ENCODE peak calls at places on chromosomes 12 and 14, in four cellular contexts. E is NB4, D is esophagus squamous epithelium, O is HCT116. M is an unnamed sample.
A peak's percentile ranks its signal among the peaks of the same experiment; 100 is the strongest.

GRCh38 chr12:12902036-12902435 is 10.7 kb downstream of the GPRC5A start:
- DNase-seq in E (no peak), D (no peak), O (no peak), M (no peak)

GRCh38 chr14:67413806-67414769 is 2.1 kb upstream of the PLEK2 start:
- DNase-seq in E (peak; percentile 87), D (no peak), O (peak; percentile 88), M (peak; percentile 81)

GRCh38 chr14:94016446-94016976 is 9.6 kb upstream of the OTUB2 start:
- DNase-seq in E (no peak), D (no peak), O (no peak), M (no peak)

GRCh38 chr14:33737446-33737845 is 213.4 kb downstream of the EGLN3 start:
- DNase-seq in E (no peak), D (no peak), O (no peak), M (no peak)

GRCh38 chr14:69917287-69917686 is 38.1 kb downstream of the SMOC1 start:
- DNase-seq in E (no peak), D (no peak), O (no peak), M (no peak)

GRCh38 chr14:94936411-94936892 is 166.5 kb upstream of the GSC start:
- DNase-seq in E (no peak), D (no peak), O (no peak), M (no peak)

GRCh38 chr14:94239416-94239815 is 53.7 kb downstream of the SERPINA10 start:
- DNase-seq in E (no peak), D (no peak), O (no peak), M (no peak)

GRCh38 chr14:21092147-21093011 is 6.1 kb downstream of the ZNF219 start:
- DNase-seq in E (peak; percentile 77), D (no peak), O (peak; percentile 40), M (peak; percentile 71)

GRCh38 chr14:23864252-23864651 is 89.3 kb upstream of the DHRS4 start:
- DNase-seq in E (peak; percentile 6), D (no peak), O (no peak), M (no peak)

GRCh38 chr12:119615518-119616475 is 22.2 kb downstream of the TMEM233 start:
- DNase-seq in E (no peak), D (no peak), O (no peak), M (no peak)

GRCh38 chr12:78156751-78157150 is 326.1 kb downstream of the NAV3 start:
- DNase-seq in E (no peak), D (no peak), O (no peak), M (no peak)

GRCh38 chr14:26594756-26595545 is 2.9 kb downstream of the NOVA1 start:
- DNase-seq in E (no peak), D (no peak), O (no peak), M (no peak)

GRCh38 chr14:51004352-51004800 is 60.1 kb upstream of the PYGL start:
- DNase-seq in E (peak; percentile 56), D (no peak), O (no peak), M (no peak)

GRCh38 chr12:27970981-27971489 is 1.5 kb downstream of the PTHLH start:
- DNase-seq in E (no peak), D (no peak), O (no peak), M (no peak)

GRCh38 chr14:95045836-95046430 is 111.4 kb downstream of the DICER1 start:
- DNase-seq in E (no peak), D (no peak), O (no peak), M (no peak)

GRCh38 chr12:124869011-124869665 is 5.5 kb upstream of the SCARB1 start:
- DNase-seq in E (peak; percentile 94), D (no peak), O (no peak), M (no peak)
- TF ChIP-seq POLR2A in E (peak; percentile 69), D (no peak), O (no peak), M (no peak)

GRCh38 chr12:107093547-107094448 is at the start of gene CRY1:
- DNase-seq in E (peak; percentile 97), D (peak; percentile 59), O (peak; percentile 92), M (peak; percentile 60)

GRCh38 chr12:107091989-107092641 is 1.2 kb downstream of the CRY1 start:
- DNase-seq in E (peak; percentile 86), D (no peak), O (peak; percentile 96), M (peak; percentile 35)

GRCh38 chr12:107096571-107096970 is 3.2 kb upstream of the CRY1 start:
- DNase-seq in E (no peak), D (no peak), O (no peak), M (no peak)

GRCh38 chr12:107091381-107091780 is 2.0 kb downstream of the CRY1 start:
- DNase-seq in E (no peak), D (no peak), O (no peak), M (no peak)

DNA sequence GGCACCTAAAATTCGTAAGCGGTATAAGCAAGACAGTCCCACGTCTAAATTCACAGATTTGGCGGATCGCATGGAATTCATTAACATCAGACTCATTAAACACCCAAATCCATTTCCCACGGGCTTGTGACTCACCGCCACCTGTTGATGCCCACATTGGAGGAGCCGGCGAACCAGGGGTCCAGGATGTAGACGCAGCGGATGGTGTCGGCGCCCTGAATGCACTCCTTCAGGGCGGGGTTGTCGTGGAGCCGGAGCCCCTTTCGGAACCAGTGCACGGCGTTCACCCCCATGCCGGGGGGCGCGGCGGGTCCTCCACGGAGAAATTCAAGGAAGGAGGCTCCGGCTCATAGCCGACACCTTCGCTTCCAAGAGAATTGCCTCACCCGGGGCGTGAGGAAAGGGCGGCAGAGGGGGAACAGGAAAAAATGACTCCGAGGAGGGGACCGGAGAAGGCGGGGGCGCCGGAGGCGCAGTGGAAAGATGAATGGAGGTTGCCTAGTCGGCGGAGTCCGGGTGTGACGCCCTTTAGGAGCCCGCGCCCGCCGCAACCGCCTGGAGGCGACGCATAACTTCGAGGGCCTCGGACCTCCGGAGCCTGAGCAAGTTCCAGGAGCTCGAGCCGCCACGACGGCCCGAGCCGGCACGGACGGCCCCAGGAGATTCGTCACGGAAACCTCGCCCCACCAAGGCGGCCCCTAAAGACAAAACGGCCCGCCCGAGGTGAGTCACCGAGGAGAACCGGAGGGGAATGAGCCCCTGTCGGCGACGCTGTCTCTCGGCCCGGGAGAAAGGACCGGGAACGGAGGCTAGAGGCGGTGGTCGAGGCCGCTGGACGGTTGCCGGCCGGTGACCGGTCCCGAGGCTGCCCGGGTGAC is 441 bp downstream of the CRY1 start:
- DNase-seq in E (peak; percentile 72), D (peak; percentile 48), O (no peak), M (no peak)
- TF ChIP-seq POLR2A in E (no peak), D (no peak), O (peak; percentile 34), M (peak; percentile 59)

GRCh38 chr12:49903700-49904423 is at the start of gene FAIM2:
- DNase-seq in E (no peak), D (no peak), O (no peak), M (no peak)
- TF ChIP-seq POLR2A in E (no peak), D (no peak), O (no peak), M (no peak)

GRCh38 chr12:52977195-52977594 is 28.3 kb downstream of the KRT18 start:
- DNase-seq in E (no peak), D (no peak), O (no peak), M (no peak)

GRCh38 chr12:52984136-52984535 is 22.1 kb upstream of the EIF4B start:
- DNase-seq in E (peak; percentile 43), D (no peak), O (no peak), M (no peak)

GRCh38 chr12:52976574-52977071 is 27.7 kb downstream of the KRT18 start:
- DNase-seq in E (no peak), D (no peak), O (no peak), M (no peak)

GRCh38 chr12:52980096-52980694 is 26.1 kb upstream of the EIF4B start:
- DNase-seq in E (no peak), D (no peak), O (no peak), M (no peak)

GRCh38 chr12:52980773-52981423 is 25.4 kb upstream of the EIF4B start:
- DNase-seq in E (peak; percentile 92), D (peak; percentile 22), O (peak; percentile 98), M (peak; percentile 65)
- TF ChIP-seq POLR2A in E (no peak), D (no peak), O (no peak), M (no peak)

DNA sequence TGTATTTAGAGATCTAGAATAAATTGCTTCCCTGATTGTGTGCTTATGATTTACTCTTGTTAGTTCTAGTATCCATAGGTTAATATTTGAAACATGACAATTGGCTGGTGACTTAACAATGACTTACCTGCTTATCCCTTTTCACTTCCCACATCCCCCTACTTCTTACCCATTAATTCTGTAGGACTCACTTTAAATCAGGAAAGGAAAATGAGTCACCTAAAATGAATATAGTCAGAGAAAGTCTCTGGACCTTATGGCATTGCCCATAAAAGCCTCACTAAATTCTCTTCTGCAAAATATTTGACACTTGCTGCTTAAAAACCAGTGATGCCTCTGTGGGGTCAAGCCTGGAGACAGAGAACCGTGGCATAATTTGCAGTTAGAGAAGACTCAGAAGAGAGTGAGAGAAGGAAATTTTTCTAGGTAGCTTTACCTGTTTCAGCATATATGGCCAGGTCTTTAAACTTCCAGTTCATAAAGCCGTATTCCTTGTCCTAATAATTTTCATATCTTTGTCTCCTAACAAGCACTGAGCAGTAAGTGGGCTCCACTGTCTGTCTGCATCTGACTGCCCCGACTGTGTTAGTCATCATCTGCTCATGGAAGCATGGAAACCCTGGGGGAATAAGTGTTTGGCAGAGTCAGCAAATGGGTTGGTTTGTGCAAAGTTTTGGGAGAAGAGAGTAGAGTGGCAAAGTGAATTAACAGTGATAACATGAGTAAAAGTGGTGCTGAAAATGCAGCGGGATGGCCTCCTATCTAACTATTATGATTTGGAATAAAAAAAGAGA is 294.4 kb downstream of the AKAP6 start:
- DNase-seq in E (no peak), D (no peak), O (no peak), M (no peak)
- TF ChIP-seq POLR2A in E (no peak), D (no peak), O (no peak), M (no peak)

GRCh38 chr12:50271724-50272247 is 11.5 kb downstream of the LIMA1 start:
- DNase-seq in E (no peak), D (no peak), O (no peak), M (no peak)

GRCh38 chr12:50276068-50276467 is 7.3 kb downstream of the LIMA1 start:
- DNase-seq in E (no peak), D (no peak), O (no peak), M (no peak)

GRCh38 chr12:50276912-50277671 is 6.2 kb downstream of the LIMA1 start:
- DNase-seq in E (no peak), D (no peak), O (no peak), M (no peak)

DNA sequence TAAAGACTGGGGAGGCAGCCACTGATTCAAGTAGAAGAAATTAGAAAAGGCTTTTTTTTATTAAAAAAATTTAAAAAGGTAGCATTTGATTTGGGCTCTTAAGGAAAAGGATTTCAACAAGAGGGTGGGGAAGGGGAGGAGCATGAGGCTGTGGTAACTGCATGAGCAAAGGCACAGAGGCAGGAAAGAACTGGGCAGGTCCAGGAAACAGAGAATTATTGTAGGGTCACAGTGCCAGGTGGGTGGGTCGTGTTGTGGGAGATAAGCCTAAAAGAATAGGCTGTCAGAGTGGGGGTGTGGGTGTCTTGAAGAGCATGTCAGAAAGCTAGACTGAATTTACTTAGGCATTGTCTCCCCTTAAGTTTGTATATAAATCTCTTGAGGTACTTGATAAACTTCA is 7.8 kb downstream of the LIMA1 start:
- DNase-seq in E (no peak), D (no peak), O (no peak), M (no peak)
- TF ChIP-seq POLR2A in E (no peak), D (no peak), O (no peak), M (no peak)

DNA sequence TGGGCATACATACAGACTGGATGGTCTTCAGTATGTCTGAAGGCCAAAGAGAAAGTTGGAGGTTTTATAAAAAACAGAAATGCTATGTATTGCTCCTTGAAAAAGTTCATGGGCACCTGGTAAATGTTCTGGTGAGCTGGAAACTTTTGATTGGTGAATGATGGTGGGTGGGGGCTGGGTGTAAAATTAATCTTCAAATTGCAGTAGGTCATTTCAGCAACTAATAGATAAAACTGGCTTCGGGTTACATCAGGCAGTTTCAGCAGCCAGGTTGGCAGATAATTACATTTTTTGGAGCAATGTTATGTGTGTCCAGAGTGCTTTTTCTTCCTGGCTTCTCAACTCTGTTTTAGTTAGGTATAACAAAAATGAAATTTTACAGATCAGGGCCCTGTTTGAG is 35.3 kb downstream of the SDR9C7 start:
- DNase-seq in E (no peak), D (no peak), O (no peak), M (no peak)
- TF ChIP-seq POLR2A in E (no peak), D (no peak), O (no peak), M (no peak)

M was measured in H54.